ENCODE peak calls at places on chromosomes 12 and 14, in eight cellular contexts. I, L, E, C, T, U, W and D are unnamed samples.

GRCh38 chr14:53010193-53010592 is 59.3 kb upstream of the FERMT2 start:
- DNase-seq in I (no peak), L (no peak), E (no peak), C (no peak), T (no peak), U (no peak), W (no peak), D (no peak)

GRCh38 chr14:54782803-54783659 is 119.6 kb downstream of the GCH1 start:
- DNase-seq in I (no peak), L (no peak), E (no peak), C (no peak), T (no peak), U (no peak), W (no peak), D (no peak)

GRCh38 chr12:26831959-26832816 is 806 bp downstream of the ITPR2 start:
- DNase-seq in I (peak; percentile 75), L (peak; percentile 71), E (peak; percentile 87), C (peak; percentile 93), T (peak; percentile 19), U (peak; percentile 68), W (peak; percentile 78), D (no peak)

GRCh38 chr12:8860165-8860961 is 37.9 kb downstream of the A2ML1 start:
- DNase-seq in I (peak; percentile 57), L (peak; percentile 47), E (peak; percentile 36), C (no peak), T (peak; percentile 27), U (no peak), W (no peak), D (peak; percentile 22)

GRCh38 chr12:14399871-14400270 is 34.4 kb downstream of the ATF7IP start:
- DNase-seq in I (peak; percentile 38), L (no peak), E (peak; percentile 54), C (no peak), T (no peak), U (no peak), W (no peak), D (no peak)

GRCh38 chr12:46459111-46459510 is 86.5 kb upstream of the SLC38A2 start:
- DNase-seq in I (peak; percentile 41), L (no peak), E (no peak), C (no peak), T (no peak), U (no peak), W (no peak), D (no peak)

GRCh38 chr12:52813885-52814709 is at the start of gene KRT4:
- DNase-seq in I (peak; percentile 84), L (no peak), E (peak; percentile 61), C (no peak), T (no peak), U (no peak), W (no peak), D (no peak)

GRCh38 chr12:119182701-119183493 is 4.2 kb downstream of the HSPB8 start:
- DNase-seq in I (no peak), L (no peak), E (no peak), C (no peak), T (no peak), U (no peak), W (no peak), D (no peak)

GRCh38 chr12:1840981-1841425 is 20.6 kb downstream of the LRTM2 start:
- DNase-seq in I (no peak), L (no peak), E (no peak), C (peak; percentile 52), T (no peak), U (no peak), W (peak; percentile 22), D (no peak)

DNA sequence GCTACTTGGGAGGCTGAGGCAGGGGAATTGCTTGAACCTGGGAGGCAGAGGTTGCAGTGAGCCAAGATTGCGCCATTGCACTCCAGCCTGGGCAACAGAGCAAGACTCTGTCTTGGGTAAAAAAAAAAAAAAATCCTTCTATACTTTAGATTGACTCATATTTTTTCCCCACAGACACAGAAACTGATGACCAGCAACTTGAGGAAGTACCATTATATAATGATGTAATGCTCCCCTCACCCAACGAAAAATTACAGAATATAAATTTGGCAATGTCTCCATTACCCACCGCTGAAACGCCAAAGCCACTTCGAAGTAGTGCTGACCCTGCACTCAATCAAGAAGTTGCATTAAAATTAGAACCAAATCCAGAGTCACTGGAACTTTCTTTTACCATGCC is 24.3 kb upstream of the SNAPC1 start:
- DNase-seq in I (no peak), L (no peak), E (no peak), C (no peak), T (no peak), U (no peak), W (no peak), D (no peak)
- TF ChIP-seq CTCF in I (no peak), L (no peak), E (no peak), C (no peak), T (no peak), U (no peak), W (no peak), D (no peak)

GRCh38 chr12:10721654-10722501 is 1.2 kb downstream of the YBX3 start:
- DNase-seq in I (peak; percentile 98), L (peak; percentile 71), E (peak; percentile 84), C (no peak), T (peak; percentile 81), U (peak; percentile 78), W (peak; percentile 97), D (peak; percentile 86)
- H3K4me3 ChIP-seq in I (peak overlapping the region; percentile 88), L (peak overlapping the region; percentile 94), E (peak overlapping the region; percentile 98), C (peak overlapping the region; percentile 94), T (peak overlapping the region; percentile 93), U (peak overlapping the region; percentile 93), W (peak overlapping the region; percentile 83), D (peak overlapping the region; percentile 99)

GRCh38 chr14:47044841-47045240 is 393.3 kb upstream of the RPL10L start:
- DNase-seq in I (no peak), L (peak; percentile 53), E (peak; percentile 51), C (no peak), T (no peak), U (no peak), W (no peak), D (no peak)
- TF ChIP-seq CTCF in I (no peak), L (no peak), E (peak; percentile 43), C (no peak), T (no peak), U (no peak), W (no peak), D (no peak)

GRCh38 chr12:30197392-30198047 is 413.8 kb upstream of the TMTC1 start:
- DNase-seq in I (no peak), L (no peak), E (peak; percentile 66), C (no peak), T (no peak), U (no peak), W (no peak), D (no peak)

GRCh38 chr12:30202521-30203259 is 418.9 kb upstream of the TMTC1 start:
- DNase-seq in I (no peak), L (no peak), E (no peak), C (no peak), T (no peak), U (no peak), W (no peak), D (no peak)

GRCh38 chr12:30200864-30201263 is 417.1 kb upstream of the TMTC1 start:
- DNase-seq in I (no peak), L (peak; percentile 51), E (no peak), C (peak; percentile 41), T (no peak), U (no peak), W (no peak), D (no peak)

GRCh38 chr12:30203981-30204380 is 420.2 kb upstream of the TMTC1 start:
- DNase-seq in I (no peak), L (no peak), E (no peak), C (no peak), T (no peak), U (no peak), W (no peak), D (no peak)

GRCh38 chr12:30201301-30202160 is 417.8 kb upstream of the TMTC1 start:
- DNase-seq in I (no peak), L (peak; percentile 5), E (no peak), C (peak; percentile 53), T (no peak), U (no peak), W (no peak), D (no peak)
- H3K4me3 ChIP-seq in I (no peak overlapping the region), L (peak overlapping the region; percentile 17), E (no peak overlapping the region), C (no peak overlapping the region), T (no peak overlapping the region), U (no peak overlapping the region), W (peak overlapping the region; percentile 41), D (no peak overlapping the region)